ENCODE peak calls at places on chromosome 12, in five cellular contexts. F, W, I, B and E are unnamed samples.

GRCh38 chr12:20696181-20696580 is 1.0 kb downstream of the SLCO1C1 start:
- DNase-seq in B (no peak), F (no peak), W (peak), I (no peak), E (no peak)

GRCh38 chr12:19129486-19130223 is at the start of gene PLEKHA5:
- DNase-seq in F (no peak), I (peak), B (peak), W (peak), E (peak)

GRCh38 chr12:14902465-14902864 is 16.8 kb upstream of the MGP start:
- DNase-seq in B (no peak), I (no peak), W (no peak), F (no peak), E (no peak)

GRCh38 chr12:52121848-52122838 is 42.6 kb downstream of the SMIM41 start:
- DNase-seq in W (peak), I (peak), B (peak), F (no peak), E (peak)

GRCh38 chr12:80101126-80101525 is 1.8 kb downstream of the OTOGL start:
- DNase-seq in I (no peak), F (no peak), W (no peak), B (peak), E (peak)

GRCh38 chr12:60209521-60209920 is 613.7 kb downstream of the SLC16A7 start:
- DNase-seq in I (no peak), W (no peak), F (no peak), B (peak), E (no peak)

GRCh38 chr12:112905451-112906089 is 1.2 kb upstream of the OAS1 start:
- DNase-seq in F (no peak), B (peak), I (no peak), W (no peak), E (peak)

GRCh38 chr12:94225506-94225905 is 77.1 kb downstream of the PLXNC1 start:
- DNase-seq in B (no peak), W (no peak), F (no peak), I (no peak), E (no peak)

GRCh38 chr12:51548241-51548640 is 42.8 kb upstream of the SCN8A start:
- DNase-seq in I (no peak), W (no peak), F (no peak), B (no peak), E (no peak)

GRCh38 chr12:25689996-25690501 is 137.0 kb upstream of the LMNTD1 start:
- DNase-seq in B (no peak), W (no peak), I (no peak), F (peak), E (peak)

GRCh38 chr12:29320295-29321090 is 60.5 kb downstream of the ERGIC2 start:
- DNase-seq in B (peak), W (no peak), I (no peak), F (peak), E (peak)

GRCh38 chr12:75848533-75848932 is 183.0 kb downstream of the PHLDA1 start:
- DNase-seq in F (no peak), W (no peak), I (no peak), B (no peak), E (no peak)

GRCh38 chr12:55842681-55843429 is at the start of gene MMP19:
- DNase-seq in B (peak), F (no peak), W (no peak), I (no peak), E (peak)

GRCh38 chr12:125211464-125211863 is 146.2 kb downstream of the AACS start:
- DNase-seq in B (no peak), W (no peak), I (no peak), F (no peak), E (no peak)

GRCh38 chr12:103677341-103677740 is 90.3 kb downstream of the STAB2 start:
- DNase-seq in F (no peak), W (no peak), B (peak), I (no peak), E (peak)

GRCh38 chr12:96879301-96879700 is 27.8 kb upstream of the NEDD1 start:
- DNase-seq in W (no peak), F (no peak), B (no peak), I (no peak), E (no peak)

GRCh38 chr12:94207467-94208432 is 59.4 kb downstream of the PLXNC1 start:
- DNase-seq in F (no peak), W (no peak), B (peak), I (no peak), E (no peak)

GRCh38 chr12:128365831-128366231 is 98.9 kb downstream of the TMEM132C start:
- DNase-seq in W (peak), I (peak), F (no peak), B (no peak), E (no peak)

GRCh38 chr12:34393821-34394150 is 371.5 kb downstream of the ALG10 start:
- DNase-seq in F (no peak), I (no peak), W (peak), B (no peak), E (no peak)

GRCh38 chr12:101962486-101962885 is 85.1 kb downstream of the DRAM1 start:
- DNase-seq in F (no peak), I (no peak), W (no peak), B (peak), E (peak)